ENCODE peak calls at places on chromosomes 5 and 9, in eight cellular contexts. Q, T, Z, C, X, F, V and S are unnamed samples.
A peak's percentile ranks its signal among the peaks of the same experiment; 100 is the strongest.

GRCh38 chr9:38689678-38690077 is 30.3 kb downstream of the FAM240B start:
- DNase-seq in Q (peak; percentile 80), T (no peak), Z (no peak), C (peak; percentile 42), X (peak; percentile 62), F (no peak), V (no peak), S (no peak)

GRCh38 chr9:35538361-35539234 is 48.7 kb downstream of the RUSC2 start:
- DNase-seq in Q (peak; percentile 75), T (peak; percentile 73), Z (peak; percentile 78), C (peak; percentile 64), X (peak; percentile 77), F (peak; percentile 81), V (peak; percentile 76), S (peak; percentile 65)

GRCh38 chr5:54180616-54181015 is 129.8 kb downstream of the ARL15 start:
- DNase-seq in Q (no peak), T (peak; percentile 40), Z (no peak), C (no peak), X (peak; percentile 8), F (peak; percentile 15), V (no peak), S (no peak)

GRCh38 chr5:109759304-109759703 is 69.6 kb downstream of the MAN2A1 start:
- DNase-seq in Q (no peak), T (no peak), Z (no peak), C (no peak), X (peak; percentile 43), F (peak; percentile 52), V (no peak), S (no peak)

GRCh38 chr9:126631254-126631653 is 17.5 kb downstream of the LMX1B start:
- DNase-seq in Q (peak; percentile 64), T (no peak), Z (no peak), C (no peak), X (no peak), F (no peak), V (no peak), S (no peak)

GRCh38 chr5:122311400-122311887 is 593 bp upstream of the SNCAIP start:
- DNase-seq in Q (peak; percentile 55), T (no peak), Z (no peak), C (peak; percentile 42), X (no peak), F (no peak), V (peak; percentile 61), S (no peak)

GRCh38 chr5:172769598-172770373 is 1.2 kb downstream of the DUSP1 start:
- DNase-seq in Q (no peak), T (no peak), Z (peak; percentile 33), C (no peak), X (peak; percentile 58), F (peak; percentile 48), V (no peak), S (no peak)

GRCh38 chr9:128419061-128419925 is 1.4 kb upstream of the CERCAM start:
- DNase-seq in Q (no peak), T (no peak), Z (peak; percentile 56), C (no peak), X (no peak), F (peak; percentile 29), V (peak; percentile 53), S (no peak)

GRCh38 chr5:75710630-75711029 is 6.6 kb downstream of the POC5 start:
- DNase-seq in Q (no peak), T (no peak), Z (no peak), C (no peak), X (no peak), F (no peak), V (no peak), S (no peak)

GRCh38 chr5:82162568-82162967 is 115.6 kb downstream of the RPS23 start:
- DNase-seq in Q (no peak), T (no peak), Z (no peak), C (no peak), X (no peak), F (no peak), V (no peak), S (no peak)

GRCh38 chr5:9820696-9821449 is 190.7 kb upstream of the TAS2R1 start:
- DNase-seq in Q (no peak), T (peak; percentile 40), Z (no peak), C (no peak), X (no peak), F (peak; percentile 3), V (no peak), S (no peak)

GRCh38 chr9:97487107-97487506 is 14.4 kb upstream of the TMOD1 start:
- DNase-seq in Q (no peak), T (no peak), Z (no peak), C (no peak), X (no peak), F (peak; percentile 25), V (no peak), S (no peak)

GRCh38 chr5:135102716-135103696 is 69.0 kb upstream of the PITX1 start:
- DNase-seq in Q (no peak), T (no peak), Z (no peak), C (no peak), X (no peak), F (no peak), V (no peak), S (no peak)

GRCh38 chr9:4714266-4715016 is 26.6 kb downstream of the AK3 start:
- DNase-seq in Q (no peak), T (no peak), Z (no peak), C (no peak), X (peak; percentile 16), F (no peak), V (no peak), S (no peak)

GRCh38 chr5:82594097-82594496 is 315.9 kb upstream of the RPS23 start:
- DNase-seq in Q (no peak), T (no peak), Z (no peak), C (no peak), X (peak; percentile 32), F (no peak), V (no peak), S (no peak)

GRCh38 chr5:114380721-114381120 is 18.9 kb downstream of the KCNN2 start:
- DNase-seq in Q (no peak), T (no peak), Z (no peak), C (no peak), X (no peak), F (no peak), V (no peak), S (no peak)

GRCh38 chr9:8613346-8613825 is 813.8 kb upstream of the DMAC1 start:
- DNase-seq in Q (no peak), T (no peak), Z (peak; percentile 37), C (no peak), X (no peak), F (peak; percentile 10), V (no peak), S (no peak)

GRCh38 chr5:9624196-9624947 is 5.8 kb downstream of the TAS2R1 start:
- DNase-seq in Q (no peak), T (no peak), Z (peak; percentile 49), C (no peak), X (no peak), F (no peak), V (no peak), S (no peak)

GRCh38 chr9:85043248-85043647 is 373.7 kb downstream of the NTRK2 start:
- DNase-seq in Q (no peak), T (no peak), Z (peak; percentile 23), C (no peak), X (no peak), F (no peak), V (no peak), S (no peak)

GRCh38 chr9:3290231-3290840 is 235.5 kb downstream of the RFX3 start:
- DNase-seq in Q (no peak), T (no peak), Z (no peak), C (no peak), X (no peak), F (no peak), V (no peak), S (no peak)

GRCh38 chr5:73591102-73591695 is 25.7 kb downstream of the UTP15 start:
- DNase-seq in Q (no peak), T (peak; percentile 26), Z (peak; percentile 79), C (peak; percentile 14), X (peak; percentile 91), F (peak; percentile 95), V (no peak), S (peak; percentile 74)

DNA sequence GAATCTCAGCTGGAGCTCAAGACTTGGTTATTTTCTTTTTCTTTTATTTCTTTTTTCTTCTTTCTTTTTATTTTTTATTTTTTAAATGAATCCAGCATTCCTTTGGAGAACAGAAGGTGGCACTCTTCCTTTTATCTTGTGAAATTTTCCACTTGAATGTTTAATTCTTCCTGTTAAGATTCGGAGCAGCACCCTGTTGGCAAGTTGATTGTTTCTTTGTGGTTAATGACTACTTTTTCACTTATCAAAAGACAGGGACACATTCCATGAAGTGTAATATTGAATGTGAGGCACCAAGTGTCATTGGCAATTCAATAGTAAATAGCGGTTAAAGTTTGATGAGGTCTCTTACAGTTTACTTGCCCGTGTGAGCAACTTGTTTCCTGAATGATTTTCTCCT is 240.5 kb upstream of the CHD1 start:
- DNase-seq in Q (no peak), T (no peak), Z (peak; percentile 14), C (no peak), X (peak; percentile 62), F (peak; percentile 6), V (no peak), S (no peak)
- TF ChIP-seq CTCF in Q (peak; percentile 59), T (peak; percentile 17), Z (peak; percentile 5), C (no peak), X (peak; percentile 52), F (peak; percentile 22), V (no peak), S (peak; percentile 29)

GRCh38 chr5:144156767-144157171 is 13.7 kb downstream of the YIPF5 start:
- DNase-seq in Q (no peak), T (no peak), Z (no peak), C (no peak), X (peak; percentile 17), F (no peak), V (no peak), S (no peak)
- TF ChIP-seq CTCF in Q (no peak), T (no peak), Z (no peak), C (no peak), X (no peak), F (no peak), V (no peak), S (no peak)

DNA sequence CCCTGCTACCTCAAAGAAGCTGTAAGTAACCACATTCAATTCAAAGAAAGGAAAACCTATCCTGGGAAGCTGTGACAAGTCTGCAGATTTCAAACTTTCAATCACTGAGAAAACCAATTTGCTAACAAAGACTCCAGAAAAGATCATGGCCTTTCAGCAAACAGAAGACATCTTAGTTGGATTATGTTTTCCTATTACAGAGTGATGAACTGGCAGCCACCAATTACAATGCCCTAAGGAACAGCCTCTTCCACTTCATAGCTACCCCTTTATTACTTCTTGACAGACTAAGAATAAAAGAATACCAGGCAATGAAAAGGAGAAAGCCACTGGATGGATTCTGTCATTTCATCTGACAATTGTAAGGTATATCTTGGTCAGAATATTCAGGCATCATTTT is 128.2 kb upstream of the RASEF start:
- DNase-seq in Q (no peak), T (no peak), Z (no peak), C (no peak), X (no peak), F (no peak), V (no peak), S (no peak)
- TF ChIP-seq CTCF in Q (no peak), T (no peak), Z (no peak), C (no peak), X (no peak), F (no peak), V (no peak), S (no peak)

DNA sequence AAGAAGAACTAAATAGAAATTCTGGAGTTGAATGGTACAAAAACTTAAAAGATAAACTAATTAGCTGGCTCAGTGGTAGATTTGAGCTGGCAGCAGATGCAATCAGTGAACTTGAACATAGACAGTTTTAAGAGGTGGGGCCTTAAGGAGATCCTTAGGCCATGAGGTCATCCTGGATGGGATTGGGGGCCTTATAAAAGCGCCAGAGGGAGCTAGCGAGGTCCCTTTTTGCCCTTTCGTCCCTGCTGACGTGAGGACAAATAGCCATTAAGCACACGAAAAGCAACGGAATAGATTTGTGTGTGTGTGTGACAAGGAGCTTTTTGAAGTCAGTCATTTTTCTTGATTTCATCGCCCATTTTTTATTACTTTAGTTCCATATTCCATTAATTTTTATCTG is 83.3 kb downstream of the ZNF354C start:
- DNase-seq in Q (peak; percentile 61), T (no peak), Z (peak; percentile 60), C (peak; percentile 60), X (no peak), F (peak; percentile 81), V (no peak), S (no peak)
- TF ChIP-seq CTCF in Q (peak; percentile 67), T (no peak), Z (peak; percentile 38), C (no peak), X (no peak), F (peak; percentile 60), V (no peak), S (no peak)